ENCODE peak calls at places on chromosomes 13 and 19, in ten cellular contexts. S is substantia nigra, P is fibroblast of lung, L is IMR-90, T is small intestine, E is mesendoderm, M is mammary epithelial cell, I is left ventricle myocardium inferior, H is astrocyte, C is SJSA1. A is an unnamed sample.

GRCh38 chr19:32558607-32559228 is 22.3 kb upstream of the PDCD5 start:
- DNase-seq in S (no peak), P (no peak), L (no peak), T (no peak), E (peak; percentile 75), M (no peak), I (no peak), H (no peak), C (no peak), A (no peak)

GRCh38 chr19:53977429-53977990 is 13.9 kb upstream of the CACNG6 start:
- DNase-seq in S (peak; percentile 82), P (peak; percentile 84), L (peak; percentile 78), T (peak; percentile 64), E (peak; percentile 97), M (peak; percentile 63), I (peak; percentile 61), H (peak; percentile 79), C (peak; percentile 78), A (peak; percentile 79)

GRCh38 chr13:77002590-77003190 is 10.8 kb downstream of the CLN5 start:
- DNase-seq in S (no peak), P (peak; percentile 24), L (peak; percentile 48), T (peak; percentile 25), E (peak; percentile 53), M (peak; percentile 10), I (no peak), H (no peak), C (no peak), A (no peak)

GRCh38 chr19:41548954-41549688 is 26.8 kb upstream of the CEACAM21 start:
- DNase-seq in S (no peak), P (no peak), L (no peak), T (peak; percentile 58), E (peak; percentile 79), M (no peak), I (no peak), H (no peak), C (no peak), A (no peak)

GRCh38 chr13:21670006-21670882 is 629 bp upstream of the FGF9 start:
- DNase-seq in S (peak; percentile 58), P (peak; percentile 64), L (peak; percentile 48), T (peak; percentile 42), E (peak; percentile 75), M (peak; percentile 68), I (peak; percentile 53), H (peak; percentile 46), C (peak; percentile 74), A (peak; percentile 61)

GRCh38 chr13:42891591-42891990 is 100.5 kb downstream of the EPSTI1 start:
- DNase-seq in S (no peak), P (no peak), L (no peak), T (no peak), E (no peak), M (no peak), I (no peak), H (no peak), C (no peak), A (no peak)

GRCh38 chr13:32902898-32903297 is 113.3 kb upstream of the KL start:
- DNase-seq in S (peak; percentile 39), P (peak; percentile 81), L (peak; percentile 23), T (peak; percentile 3), E (peak; percentile 78), M (no peak), I (peak; percentile 85), H (peak; percentile 74), C (no peak), A (peak; percentile 84)

GRCh38 chr13:84126671-84127171 is 244.4 kb upstream of the SLITRK1 start:
- DNase-seq in S (no peak), P (peak; percentile 21), L (no peak), T (no peak), E (no peak), M (no peak), I (no peak), H (peak; percentile 4), C (no peak), A (no peak)

GRCh38 chr13:33004454-33004853 is 11.8 kb upstream of the KL start:
- DNase-seq in S (no peak), P (no peak), L (no peak), T (no peak), E (peak; percentile 40), M (no peak), I (peak; percentile 58), H (no peak), C (no peak), A (peak; percentile 67)

GRCh38 chr19:48624791-48625723 is 5.8 kb downstream of the SPHK2 start:
- DNase-seq in S (no peak), P (no peak), L (no peak), T (peak; percentile 87), E (no peak), M (no peak), I (no peak), H (no peak), C (no peak), A (no peak)

GRCh38 chr13:106087201-106087600 is 448.3 kb downstream of the EFNB2 start:
- DNase-seq in S (no peak), P (no peak), L (no peak), T (peak; percentile 87), E (no peak), M (no peak), I (no peak), H (no peak), C (no peak), A (no peak)

DNA sequence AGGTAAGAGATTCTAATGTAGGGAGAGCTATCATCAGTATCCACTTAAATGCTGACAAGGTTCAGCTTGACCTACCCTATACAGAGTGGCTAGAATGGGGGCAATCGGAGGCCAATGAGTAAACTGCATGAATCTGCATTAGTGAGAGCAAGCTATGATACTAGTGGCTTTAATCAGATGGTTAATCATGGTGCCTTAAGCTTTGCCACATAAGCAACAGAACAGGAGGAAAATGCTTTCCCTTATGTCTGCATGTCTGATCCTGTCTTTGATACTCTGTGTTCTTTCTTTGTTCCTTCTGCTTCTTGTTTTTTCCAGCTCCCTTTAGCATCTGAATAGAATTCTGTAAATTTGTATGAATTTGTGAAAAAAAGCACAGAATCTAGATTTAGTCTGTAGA is 91.1 kb downstream of the WDFY2 start:
- DNase-seq in S (no peak), P (no peak), L (no peak), T (no peak), E (no peak), M (peak; percentile 83), I (no peak), H (no peak), C (no peak), A (no peak)
- H3K27ac ChIP-seq in S (no peak overlapping the region), P (no peak overlapping the region), L (no peak overlapping the region), T (no peak overlapping the region), E (no peak overlapping the region), M (peak overlapping the region; percentile 87), I (no peak overlapping the region), H (no peak overlapping the region), C (no peak overlapping the region), A (no peak overlapping the region)

DNA sequence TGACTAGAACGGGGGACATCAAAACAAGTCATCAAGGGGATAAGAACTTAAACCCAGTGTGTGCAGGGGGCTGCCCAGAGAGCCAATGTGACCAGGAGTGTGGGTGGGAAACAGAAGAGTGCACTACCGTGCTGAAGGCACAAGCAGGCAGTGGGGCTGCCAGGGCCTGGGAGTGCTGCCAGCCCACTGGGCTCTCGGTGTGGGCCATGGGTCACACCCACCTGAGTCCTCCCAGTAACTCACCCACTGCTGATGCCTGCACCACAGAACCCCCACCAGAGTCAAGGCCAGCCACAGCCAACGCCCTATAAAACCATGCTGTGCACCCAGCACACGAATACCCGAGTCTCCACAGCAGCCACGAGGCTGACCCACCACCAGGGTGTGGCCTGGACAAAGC is 8.5 kb downstream of the MED26 start:
- DNase-seq in S (no peak), P (peak; percentile 14), L (no peak), T (no peak), E (no peak), M (peak; percentile 2), I (peak; percentile 67), H (no peak), C (no peak), A (peak; percentile 23)
- H3K27ac ChIP-seq in S (peak overlapping the region; percentile 2), P (no peak overlapping the region), L (no peak overlapping the region), T (no peak overlapping the region), E (no peak overlapping the region), M (no peak overlapping the region), I (peak overlapping the region; percentile 23), H (no peak overlapping the region), C (no peak overlapping the region), A (peak overlapping the region; percentile 58)

DNA sequence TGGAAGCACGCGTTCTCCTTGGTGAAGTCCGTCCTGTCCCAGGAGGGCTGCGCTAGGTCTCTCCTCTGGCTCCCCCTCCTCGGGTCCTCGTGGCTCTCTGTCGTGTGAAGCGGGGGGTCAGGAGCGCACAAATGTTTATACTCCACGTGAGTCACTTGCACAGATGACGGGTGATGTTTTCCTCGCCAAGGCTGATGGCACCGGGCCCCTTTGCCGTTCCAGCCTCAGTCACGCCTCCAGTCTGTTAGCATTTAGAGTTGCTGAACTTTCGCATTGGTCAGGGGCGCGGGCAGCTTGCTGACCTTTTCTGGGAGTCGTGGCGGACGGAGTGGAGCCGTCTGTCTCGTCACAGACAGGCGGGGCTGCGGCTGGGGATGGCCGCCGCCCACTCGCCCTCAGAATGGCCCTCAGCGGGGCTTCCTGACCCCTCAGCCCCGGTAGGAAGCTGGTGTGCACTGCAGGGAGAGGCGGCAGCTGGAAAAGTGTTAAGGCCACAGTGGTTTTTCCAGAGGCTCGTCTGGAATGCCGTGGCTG is 13.7 kb downstream of the KLHL26 start:
- DNase-seq in S (no peak), P (peak; percentile 81), L (peak; percentile 93), T (no peak), E (no peak), M (no peak), I (peak; percentile 82), H (peak; percentile 78), C (no peak), A (peak; percentile 89)
- H3K27ac ChIP-seq in S (no peak overlapping the region), P (peak overlapping the region; percentile 99), L (peak overlapping the region; percentile 71), T (peak overlapping the region; percentile 93), E (no peak overlapping the region), M (no peak overlapping the region), I (peak overlapping the region; percentile 92), H (peak overlapping the region; percentile 59), C (no peak overlapping the region), A (peak overlapping the region; percentile 81)

GRCh38 chr13:40916207-40916998 is 102.7 kb downstream of the ELF1 start:
- DNase-seq in S (no peak), P (peak; percentile 56), L (peak; percentile 21), T (no peak), E (no peak), M (no peak), I (no peak), H (peak; percentile 33), C (no peak), A (no peak)

GRCh38 chr13:40911341-40911740 is 107.8 kb downstream of the ELF1 start:
- DNase-seq in S (no peak), P (no peak), L (no peak), T (no peak), E (no peak), M (no peak), I (no peak), H (no peak), C (no peak), A (no peak)

DNA sequence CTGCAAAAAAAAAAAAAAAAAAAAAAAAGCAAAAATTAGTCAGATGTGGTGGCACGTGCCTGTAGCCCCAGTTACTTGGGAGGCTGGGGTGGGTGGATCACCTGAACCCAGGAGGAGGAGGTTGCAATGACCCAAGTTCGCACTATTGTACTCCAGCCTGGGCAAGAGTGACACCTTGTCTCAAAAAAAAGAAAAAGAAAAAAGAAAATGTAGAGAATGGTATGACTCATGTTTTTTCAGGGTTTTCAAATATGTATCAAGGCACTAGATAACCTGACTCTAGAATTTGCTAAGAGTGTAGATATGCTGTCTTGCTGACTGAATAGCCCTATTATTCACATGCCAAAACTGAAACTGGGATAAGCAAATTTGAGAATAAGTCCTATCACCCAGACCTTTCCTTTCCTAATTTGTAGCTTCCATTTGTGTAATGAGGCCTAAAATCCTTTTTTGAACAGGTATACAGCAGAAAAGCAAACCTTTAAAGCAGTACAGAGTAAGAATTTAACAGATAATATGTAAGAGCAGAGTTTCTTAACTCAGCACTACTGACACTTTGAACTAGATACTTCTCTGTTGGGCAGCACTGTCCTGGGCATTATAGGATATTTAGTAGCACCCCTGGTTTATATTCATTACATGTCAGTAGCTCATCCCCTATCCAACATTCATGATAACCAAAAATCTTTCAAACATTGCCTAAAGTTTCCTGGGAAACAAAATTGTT is 108.6 kb downstream of the ELF1 start:
- DNase-seq in S (no peak), P (peak; percentile 69), L (peak; percentile 55), T (no peak), E (no peak), M (peak; percentile 62), I (no peak), H (peak; percentile 64), C (no peak), A (no peak)
- H3K27ac ChIP-seq in S (no peak overlapping the region), P (no peak overlapping the region), L (no peak overlapping the region), T (no peak overlapping the region), E (no peak overlapping the region), M (no peak overlapping the region), I (no peak overlapping the region), H (no peak overlapping the region), C (no peak overlapping the region), A (no peak overlapping the region)